ENCODE peak calls at places on chromosomes 6 and 20, in eight cellular contexts. J is heart right ventricle; Q is uterus; O is tibial artery; M is neuronal stem cell; T is CD8-positive, alpha-beta memory T cell; P is heart left ventricle; L is right cardiac atrium. B is an unnamed sample.

GRCh38 chr20:59308493-59309201 is 8.2 kb downstream of the EDN3 start:
- DNase-seq in J (no peak), P (no peak), O (no peak), L (no peak), Q (no peak), T (no peak), M (no peak), B (no peak)

GRCh38 chr6:165701564-165702354 is 38.7 kb upstream of the PDE10A start:
- DNase-seq in T (no peak), J (no peak), O (no peak), Q (no peak), P (no peak), L (no peak), M (no peak), B (no peak)

GRCh38 chr6:5662797-5663196 is 343.9 kb downstream of the NRN1 start:
- DNase-seq in J (no peak), M (no peak), T (no peak), L (no peak), O (no peak), P (no peak), Q (no peak), B (no peak)

GRCh38 chr20:62356948-62357667 is 10.0 kb downstream of the LAMA5 start:
- DNase-seq in T (no peak), O (peak; percentile 63), M (no peak), P (peak; percentile 89), L (peak; percentile 87), J (peak; percentile 86), Q (peak; percentile 76), B (no peak)

GRCh38 chr6:169800116-169800667 is 48.8 kb downstream of the ERMARD start:
- DNase-seq in T (no peak), M (no peak), P (no peak), J (no peak), Q (no peak), L (no peak), O (no peak), B (no peak)

GRCh38 chr6:77740380-77740779 is 87.5 kb downstream of the MEI4 start:
- DNase-seq in O (no peak), J (no peak), M (no peak), T (no peak), P (no peak), L (no peak), Q (no peak), B (no peak)

GRCh38 chr6:42099340-42100028 is 42.9 kb downstream of the C6orf132 start:
- DNase-seq in Q (peak; percentile 39), J (no peak), T (no peak), M (no peak), L (no peak), P (no peak), O (no peak), B (peak; percentile 70)

GRCh38 chr6:9233226-9233625 is 797.9 kb upstream of the SLC35B3 start:
- DNase-seq in T (no peak), J (no peak), O (no peak), L (no peak), P (no peak), M (no peak), Q (no peak), B (no peak)

GRCh38 chr6:17945111-17945510 is 42.3 kb downstream of the KIF13A start:
- DNase-seq in P (no peak), L (no peak), J (no peak), M (no peak), Q (no peak), T (no peak), O (no peak), B (no peak)

GRCh38 chr6:27547157-27548075 is 74.5 kb upstream of the ZNF184 start:
- DNase-seq in J (no peak), Q (no peak), L (no peak), P (no peak), M (no peak), O (no peak), T (no peak), B (no peak)

GRCh38 chr6:154868143-154868594 is 126.9 kb upstream of the TIAM2 start:
- DNase-seq in J (no peak), T (no peak), Q (no peak), O (no peak), M (peak; percentile 54), P (no peak), L (no peak), B (no peak)

DNA sequence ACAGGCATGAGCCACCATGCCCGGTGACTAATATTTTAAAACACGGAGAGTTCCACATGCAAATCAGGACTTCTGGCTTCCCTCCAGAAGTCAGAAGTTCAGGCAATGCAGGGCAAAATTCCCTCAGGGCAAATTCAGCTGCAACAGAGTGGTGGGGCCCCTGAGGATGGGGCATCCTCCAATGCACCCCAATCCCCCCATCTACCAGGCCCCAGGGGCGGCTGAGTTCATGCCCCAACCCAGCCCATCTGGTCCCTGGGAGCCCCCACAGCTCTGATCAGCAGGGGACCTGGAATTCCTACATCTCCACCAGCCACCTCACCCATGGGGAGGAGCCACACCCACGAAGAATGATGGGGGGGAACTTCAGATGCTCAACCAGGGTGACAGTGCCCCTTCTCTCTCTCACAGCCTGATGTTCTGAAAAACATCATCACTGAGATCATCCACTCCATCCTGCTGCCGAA is 22.6 kb downstream of the BPIFB1 start:
- DNase-seq in M (no peak), O (no peak), P (no peak), T (no peak), Q (no peak), L (no peak), J (no peak), B (no peak)
- H3K27ac ChIP-seq in M (no peak overlapping the region), O (no peak overlapping the region), P (no peak overlapping the region), T (no peak overlapping the region), Q (no peak overlapping the region), L (no peak overlapping the region), J (no peak overlapping the region), B (no peak overlapping the region)

DNA sequence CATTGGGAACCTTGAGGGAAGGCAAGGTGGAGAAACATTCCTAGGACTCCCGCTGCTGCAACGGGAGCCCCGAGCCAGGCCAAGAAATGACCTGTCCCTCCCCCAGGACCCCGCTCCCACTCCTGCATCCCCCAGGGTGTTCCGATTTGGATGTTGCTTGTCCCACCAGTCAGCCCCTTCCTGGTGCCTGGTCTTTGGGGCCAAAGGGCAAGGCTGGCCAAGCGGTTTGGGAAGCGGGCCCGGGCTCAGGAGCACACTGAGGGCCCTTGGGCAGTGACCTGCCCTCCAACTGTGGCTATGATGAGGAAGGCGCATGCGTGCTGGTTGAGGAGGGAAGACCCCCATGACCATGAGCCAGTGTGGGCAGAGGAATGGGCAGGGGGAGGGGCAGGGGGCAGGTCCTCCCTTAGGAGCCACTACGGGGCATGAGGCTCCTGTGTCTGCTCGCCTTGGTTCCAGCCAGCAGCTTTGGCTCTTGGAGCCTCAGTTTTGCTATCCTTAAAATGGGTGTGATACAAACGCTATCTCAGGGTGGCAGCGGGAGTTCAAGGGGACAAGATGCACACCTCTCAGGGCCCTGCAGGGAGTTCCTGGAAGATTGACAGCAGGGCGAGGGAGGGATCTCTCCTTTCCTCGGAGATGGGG is 50.4 kb downstream of the RBM38 start:
- DNase-seq in T (no peak), J (no peak), L (no peak), P (no peak), Q (no peak), M (no peak), O (no peak), B (no peak)
- H3K27ac ChIP-seq in T (no peak overlapping the region), J (peak overlapping the region; percentile 73), L (peak overlapping the region; percentile 61), P (peak overlapping the region; percentile 90), Q (peak overlapping the region; percentile 92), M (no peak overlapping the region), O (peak overlapping the region; percentile 88), B (no peak overlapping the region)

GRCh38 chr20:54199283-54199682 is 8.6 kb upstream of the PFDN4 start:
- DNase-seq in T (no peak), J (no peak), P (no peak), L (no peak), Q (no peak), O (no peak), M (no peak), B (no peak)

GRCh38 chr20:54193817-54194216 is 14.1 kb upstream of the PFDN4 start:
- DNase-seq in O (no peak), L (no peak), T (no peak), Q (no peak), P (no peak), M (no peak), J (no peak), B (no peak)

GRCh38 chr20:54197621-54198604 is 10.0 kb upstream of the PFDN4 start:
- DNase-seq in O (no peak), M (no peak), T (no peak), L (no peak), Q (no peak), J (no peak), P (no peak), B (no peak)

GRCh38 chr20:54194724-54195438 is 13.0 kb upstream of the PFDN4 start:
- DNase-seq in J (no peak), T (no peak), L (no peak), M (no peak), P (no peak), Q (no peak), O (no peak), B (no peak)

GRCh38 chr20:54195483-54196472 is 12.1 kb upstream of the PFDN4 start:
- DNase-seq in P (no peak), O (no peak), L (no peak), Q (no peak), T (no peak), J (no peak), M (no peak), B (no peak)
- H3K27ac ChIP-seq in P (no peak overlapping the region), O (no peak overlapping the region), L (no peak overlapping the region), Q (no peak overlapping the region), T (no peak overlapping the region), J (no peak overlapping the region), M (no peak overlapping the region), B (no peak overlapping the region)

DNA sequence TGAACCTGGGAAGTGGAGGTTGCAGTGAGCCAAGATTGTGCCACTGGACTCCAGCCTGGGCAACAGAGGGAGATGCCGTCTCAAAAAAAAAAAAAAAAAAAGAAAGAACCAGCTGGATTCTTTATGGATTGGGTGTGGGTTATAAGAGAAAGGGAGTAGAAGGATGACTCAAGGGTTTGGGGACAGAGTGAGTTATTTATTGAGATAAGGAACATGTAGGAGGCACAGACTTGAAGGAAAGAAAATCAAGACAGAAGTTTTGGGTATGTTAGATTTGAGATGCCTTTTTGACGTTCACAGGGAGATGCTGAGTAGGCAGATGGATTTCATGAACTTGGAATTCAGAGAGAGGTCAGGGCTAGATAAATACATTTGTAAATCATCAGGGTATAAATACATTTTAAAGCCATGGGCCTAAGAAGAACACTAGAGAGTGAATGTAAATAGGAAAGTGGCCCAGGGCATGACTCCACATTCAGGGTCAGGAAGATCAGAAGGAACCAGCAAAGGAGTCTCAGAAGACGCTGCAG is 47.7 kb downstream of the KIZ start:
- DNase-seq in Q (no peak), L (no peak), O (no peak), P (no peak), T (no peak), M (no peak), J (no peak), B (no peak)
- H3K27ac ChIP-seq in Q (peak overlapping the region; percentile 82), L (no peak overlapping the region), O (no peak overlapping the region), P (no peak overlapping the region), T (no peak overlapping the region), M (no peak overlapping the region), J (no peak overlapping the region), B (no peak overlapping the region)

B was measured in epithelial cell of prostate.